ENCODE peak calls at places on chromosomes 7 and 10, in eight cellular contexts. O is DMS153; X is AML-193; F is smooth muscle cell of the brain vasculature; N is stimulated activated CD8-positive, alpha-beta memory T cell treated with anti-CD3 and anti-CD28 coated beads, Interleukin-4, amount 100 ng/mL, for 4 hours; V is activated CD4-positive, alpha-beta T cell treated with anti-CD3 and anti-CD28 coated beads for 24 hours; J is HTR-8/SVneo; R is AG08395. B is an unnamed sample.

GRCh38 chr10:101260764-101261341 is 31.6 kb upstream of the LBX1 start:
- DNase-seq in O (no peak), X (no peak), F (no peak), N (no peak), V (no peak), J (no peak), R (no peak), B (no peak)

GRCh38 chr7:2818653-2819052 is 25.5 kb downstream of the GNA12 start:
- DNase-seq in O (no peak), X (no peak), F (no peak), N (no peak), V (no peak), J (no peak), R (no peak), B (no peak)

GRCh38 chr10:13801907-13802288 is 215.1 kb downstream of the PRPF18 start:
- DNase-seq in O (no peak), X (no peak), F (no peak), N (no peak), V (no peak), J (no peak), R (no peak), B (no peak)

GRCh38 chr7:277228-277627 is 12.7 kb upstream of the FOXL3 start:
- DNase-seq in O (no peak), X (no peak), F (no peak), N (no peak), V (no peak), J (no peak), R (no peak), B (no peak)

GRCh38 chr7:149785983-149786382 is 12.6 kb upstream of the ZNF467 start:
- DNase-seq in O (no peak), X (no peak), F (no peak), N (no peak), V (no peak), J (no peak), R (no peak), B (no peak)

GRCh38 chr10:74177140-74177677 is 26.2 kb downstream of the ADK start:
- DNase-seq in O (no peak), X (no peak), F (no peak), N (peak), V (peak), J (peak), R (peak), B (peak)

GRCh38 chr10:57743711-57744110 is 524.0 kb downstream of the IPMK start:
- DNase-seq in O (no peak), X (no peak), F (no peak), N (no peak), V (no peak), J (no peak), R (no peak), B (no peak)

GRCh38 chr10:7258948-7259523 is 151.8 kb downstream of the SFMBT2 start:
- DNase-seq in O (no peak), X (no peak), F (no peak), N (peak), V (peak), J (no peak), R (no peak), B (no peak)

GRCh38 chr10:114647545-114648138 is 10.4 kb downstream of the ABLIM1 start:
- DNase-seq in O (no peak), X (no peak), F (no peak), N (no peak), V (no peak), J (no peak), R (peak), B (no peak)

GRCh38 chr7:155466814-155467675 is 9.1 kb downstream of the EN2 start:
- DNase-seq in O (peak), X (no peak), F (no peak), N (no peak), V (no peak), J (no peak), R (no peak), B (no peak)

GRCh38 chr10:31142026-31142425 is 110.4 kb upstream of the ZNF438 start:
- DNase-seq in O (no peak), X (no peak), F (no peak), N (no peak), V (no peak), J (peak), R (peak), B (no peak)

GRCh38 chr10:6014241-6014761 is 37.0 kb upstream of the IL15RA start:
- DNase-seq in O (no peak), X (peak), F (no peak), N (peak), V (no peak), J (peak), R (peak), B (peak)

GRCh38 chr10:91593366-91593765 is 39.5 kb downstream of the PPP1R3C start:
- DNase-seq in O (no peak), X (no peak), F (no peak), N (no peak), V (no peak), J (no peak), R (no peak), B (no peak)

GRCh38 chr10:89079991-89080390 is 89.4 kb downstream of the FAS start:
- DNase-seq in O (peak), X (no peak), F (no peak), N (no peak), V (no peak), J (no peak), R (no peak), B (no peak)

GRCh38 chr7:88150018-88150417 is 69.8 kb downstream of the SRI start:
- DNase-seq in O (no peak), X (no peak), F (no peak), N (no peak), V (no peak), J (no peak), R (no peak), B (no peak)

GRCh38 chr10:129161184-129161583 is 305.9 kb upstream of the MGMT start:
- DNase-seq in O (no peak), X (no peak), F (no peak), N (no peak), V (no peak), J (no peak), R (peak), B (no peak)

GRCh38 chr10:69123306-69123746 is 652 bp upstream of the VPS26A start:
- DNase-seq in O (no peak), X (peak), F (peak), N (no peak), V (no peak), J (peak), R (peak), B (no peak)

GRCh38 chr10:103197177-103197576 is 4.1 kb upstream of the NT5C2 start:
- DNase-seq in O (no peak), X (peak), F (no peak), N (no peak), V (no peak), J (peak), R (peak), B (peak)

B was measured in pons.